ENCODE peak calls at places on chromosomes 2 and 18, in four cellular contexts. V is lung; Q is stimulated activated naive CD8-positive, alpha-beta T cell treated with anti-CD3 and anti-CD28 coated beads, Interleukin-15, amount 100 ng/mL, for 72 hours; H is Right ventricle myocardium superior. M is an unnamed sample.
A peak's percentile ranks its signal among the peaks of the same experiment; 100 is the strongest.

GRCh38 chr2:178112202-178113152 is at the start of gene RBM45:
- ATAC-seq in H (peak; percentile 99), Q (peak; percentile 92), V (peak; percentile 99), M (peak; percentile 97)

GRCh38 chr2:43075906-43076585 is 150.4 kb downstream of the ZFP36L2 start:
- ATAC-seq in Q (no peak), V (no peak), H (no peak), M (no peak)

GRCh38 chr2:233650981-233651380 is 14.7 kb downstream of the UGT1A10 start:
- ATAC-seq in V (no peak), H (no peak), Q (no peak), M (no peak)

GRCh38 chr2:163735692-163736432 is at the start of gene FIGN:
- ATAC-seq in H (peak; percentile 90), V (peak; percentile 81), Q (peak; percentile 12), M (peak; percentile 48)

GRCh38 chr2:177077778-177078177 is 134.8 kb upstream of the HNRNPA3 start:
- ATAC-seq in Q (no peak), H (no peak), V (no peak), M (no peak)

GRCh38 chr18:10290244-10291240 is 163.9 kb upstream of the APCDD1 start:
- ATAC-seq in H (no peak), Q (no peak), V (peak; percentile 24), M (peak; percentile 17)

GRCh38 chr2:40147360-40147759 is 304.5 kb downstream of the SLC8A1 start:
- ATAC-seq in Q (no peak), H (no peak), V (no peak), M (no peak)

GRCh38 chr2:47344890-47345583 is 57.9 kb upstream of the MSH2 start:
- ATAC-seq in H (peak; percentile 92), V (peak; percentile 86), Q (no peak), M (no peak)

GRCh38 chr2:1601064-1601405 is 143.3 kb downstream of the PXDN start:
- ATAC-seq in H (no peak), Q (no peak), V (no peak), M (no peak)

GRCh38 chr2:50953021-50953420 is 78.9 kb downstream of the NRXN1 start:
- ATAC-seq in H (no peak), Q (no peak), V (no peak), M (no peak)

GRCh38 chr2:69957970-69958369 is 3.5 kb downstream of the ASPRV1 start:
- ATAC-seq in V (no peak), H (no peak), Q (peak; percentile 18), M (no peak)

GRCh38 chr2:37110306-37111212 is 26.2 kb downstream of the GPATCH11 start:
- ATAC-seq in Q (no peak), H (no peak), V (no peak), M (no peak)

GRCh38 chr2:144379891-144380311 is 140.0 kb downstream of the ZEB2 start:
- ATAC-seq in V (no peak), H (peak; percentile 46), Q (no peak), M (no peak)

GRCh38 chr2:14557921-14558320 is 74.6 kb upstream of the LRATD1 start:
- ATAC-seq in Q (no peak), V (no peak), H (no peak), M (no peak)

GRCh38 chr2:46769809-46770208 is 145.8 kb downstream of the MCFD2 start:
- ATAC-seq in Q (no peak), V (no peak), H (no peak), M (no peak)

GRCh38 chr2:164747786-164748433 is 93.7 kb downstream of the COBLL1 start:
- ATAC-seq in Q (no peak), H (peak; percentile 38), V (no peak), M (no peak)

GRCh38 chr2:120771556-120772208 is 36.0 kb downstream of the GLI2 start:
- ATAC-seq in V (peak; percentile 39), Q (no peak), H (peak; percentile 86), M (no peak)

GRCh38 chr2:105770162-105770561 is 25.4 kb downstream of the NCK2 start:
- ATAC-seq in Q (no peak), V (no peak), H (no peak), M (no peak)

GRCh38 chr2:3553946-3554345 is 4.2 kb downstream of the RNASEH1 start:
- ATAC-seq in Q (no peak), V (no peak), H (no peak), M (no peak)

GRCh38 chr2:892401-892800 is 58.2 kb upstream of the SNTG2 start:
- ATAC-seq in H (no peak), Q (no peak), V (no peak), M (no peak)